ENCODE peak calls at places on chromosome 1, in ten cellular contexts. One of them, this sample, is unnamed.

GRCh38 chr1:82646336-82646735 is 845.6 kb downstream of the ADGRL2 start:
- DNase-seq in hepatocyte: no peak
- DNase-seq in pancreas: no peak
- DNase-seq in ACHN: peak; percentile 1
- DNase-seq in SK-MEL-5: no peak
- DNase-seq in BJ: no peak
- DNase-seq in NCI-H2081: no peak
- DNase-seq in HFF-Myc: no peak
- DNase-seq in myocyte: no peak
- DNase-seq in astrocyte of the cerebellum: no peak
- DNase-seq in this sample: no peak

GRCh38 chr1:20069932-20070331 is at the start of gene PLA2G5:
- DNase-seq in BJ: no peak
- DNase-seq in ACHN: no peak
- DNase-seq in SK-MEL-5: no peak
- DNase-seq in astrocyte of the cerebellum: peak; percentile 8
- DNase-seq in hepatocyte: no peak
- DNase-seq in HFF-Myc: no peak
- DNase-seq in myocyte: peak; percentile 77
- DNase-seq in NCI-H2081: no peak
- DNase-seq in pancreas: no peak
- DNase-seq in this sample: no peak

GRCh38 chr1:7516341-7516740 is 254.8 kb upstream of the VAMP3 start:
- DNase-seq in myocyte: peak; percentile 87
- DNase-seq in HFF-Myc: no peak
- DNase-seq in pancreas: no peak
- DNase-seq in SK-MEL-5: peak; percentile 15
- DNase-seq in astrocyte of the cerebellum: no peak
- DNase-seq in ACHN: no peak
- DNase-seq in hepatocyte: peak; percentile 41
- DNase-seq in NCI-H2081: no peak
- DNase-seq in BJ: no peak
- DNase-seq in this sample: peak; percentile 57

GRCh38 chr1:106022312-106022902 is 1034.1 kb upstream of the PRMT6 start:
- DNase-seq in SK-MEL-5: peak; percentile 28
- DNase-seq in HFF-Myc: no peak
- DNase-seq in hepatocyte: peak; percentile 8
- DNase-seq in NCI-H2081: peak; percentile 0
- DNase-seq in astrocyte of the cerebellum: no peak
- DNase-seq in BJ: no peak
- DNase-seq in ACHN: peak; percentile 18
- DNase-seq in myocyte: peak; percentile 2
- DNase-seq in pancreas: no peak
- DNase-seq in this sample: no peak

GRCh38 chr1:81801834-81802531 is 1.2 kb downstream of the ADGRL2 start:
- DNase-seq in BJ: no peak
- DNase-seq in myocyte: peak; percentile 25
- DNase-seq in SK-MEL-5: no peak
- DNase-seq in HFF-Myc: no peak
- DNase-seq in astrocyte of the cerebellum: no peak
- DNase-seq in ACHN: peak; percentile 44
- DNase-seq in NCI-H2081: peak; percentile 61
- DNase-seq in hepatocyte: peak; percentile 72
- DNase-seq in pancreas: peak; percentile 30
- DNase-seq in this sample: peak; percentile 35

GRCh38 chr1:42845866-42846256 is 552 bp upstream of the ZNF691 start:
- DNase-seq in SK-MEL-5: no peak
- DNase-seq in pancreas: no peak
- DNase-seq in ACHN: no peak
- DNase-seq in NCI-H2081: peak; percentile 33
- DNase-seq in astrocyte of the cerebellum: no peak
- DNase-seq in myocyte: no peak
- DNase-seq in BJ: no peak
- DNase-seq in hepatocyte: no peak
- DNase-seq in HFF-Myc: no peak
- DNase-seq in this sample: no peak

GRCh38 chr1:170664828-170665617 is 1.1 kb downstream of the PRRX1 start:
- DNase-seq in hepatocyte: peak; percentile 47
- DNase-seq in ACHN: peak; percentile 33
- DNase-seq in myocyte: peak; percentile 77
- DNase-seq in astrocyte of the cerebellum: no peak
- DNase-seq in SK-MEL-5: peak; percentile 11
- DNase-seq in BJ: no peak
- DNase-seq in NCI-H2081: peak; percentile 8
- DNase-seq in HFF-Myc: no peak
- DNase-seq in pancreas: no peak
- DNase-seq in this sample: peak; percentile 59

GRCh38 chr1:159868766-159869165 is 6.3 kb upstream of the VSIG8 start:
- DNase-seq in HFF-Myc: no peak
- DNase-seq in hepatocyte: no peak
- DNase-seq in SK-MEL-5: no peak
- DNase-seq in BJ: no peak
- DNase-seq in pancreas: no peak
- DNase-seq in ACHN: no peak
- DNase-seq in NCI-H2081: no peak
- DNase-seq in myocyte: no peak
- DNase-seq in astrocyte of the cerebellum: no peak
- DNase-seq in this sample: no peak

GRCh38 chr1:29590583-29591555 is 354.5 kb downstream of the PTPRU start:
- DNase-seq in hepatocyte: no peak
- DNase-seq in astrocyte of the cerebellum: no peak
- DNase-seq in BJ: no peak
- DNase-seq in pancreas: no peak
- DNase-seq in ACHN: peak; percentile 90
- DNase-seq in NCI-H2081: no peak
- DNase-seq in myocyte: no peak
- DNase-seq in SK-MEL-5: no peak
- DNase-seq in HFF-Myc: no peak
- DNase-seq in this sample: no peak

GRCh38 chr1:99590578-99591209 is 55.2 kb upstream of the PALMD start:
- DNase-seq in hepatocyte: no peak
- DNase-seq in ACHN: no peak
- DNase-seq in NCI-H2081: peak; percentile 49
- DNase-seq in myocyte: peak; percentile 56
- DNase-seq in HFF-Myc: peak; percentile 38
- DNase-seq in BJ: peak; percentile 45
- DNase-seq in astrocyte of the cerebellum: peak; percentile 93
- DNase-seq in pancreas: peak; percentile 17
- DNase-seq in SK-MEL-5: no peak
- DNase-seq in this sample: no peak

GRCh38 chr1:196558424-196558823 is 49.8 kb downstream of the KCNT2 start:
- DNase-seq in ACHN: peak; percentile 88
- DNase-seq in HFF-Myc: peak; percentile 24
- DNase-seq in hepatocyte: peak; percentile 18
- DNase-seq in pancreas: no peak
- DNase-seq in BJ: peak; percentile 54
- DNase-seq in astrocyte of the cerebellum: peak; percentile 70
- DNase-seq in SK-MEL-5: peak; percentile 39
- DNase-seq in myocyte: peak; percentile 68
- DNase-seq in NCI-H2081: no peak
- DNase-seq in this sample: no peak

This sample was measured in H9.